ENCODE peak calls at places on chromosomes 11 and 22, in four cellular contexts. One of them, this sample, is unnamed.

GRCh38 chr11:19570889-19571288 is 141.7 kb upstream of the NAV2 start:
- DNase-seq in K562: no peak
- DNase-seq in HepG2: no peak
- DNase-seq in GM12878: no peak
- DNase-seq in this sample: no peak

GRCh38 chr11:125112235-125112604 is 794 bp upstream of the TMEM218 start:
- DNase-seq in K562: no peak
- DNase-seq in HepG2: no peak
- DNase-seq in GM12878: no peak
- DNase-seq in this sample: no peak

GRCh38 chr22:50727678-50728522 is 10.1 kb upstream of the ACR start:
- DNase-seq in K562: no peak
- DNase-seq in GM12878: no peak
- DNase-seq in HepG2: no peak
- DNase-seq in this sample: no peak

GRCh38 chr11:134727204-134727603 is 315.2 kb upstream of the B3GAT1 start:
- DNase-seq in GM12878: no peak
- DNase-seq in K562: peak; percentile 30
- DNase-seq in HepG2: no peak
- DNase-seq in this sample: peak; percentile 30

GRCh38 chr11:8531312-8531711 is 62.7 kb downstream of the STK33 start:
- DNase-seq in GM12878: no peak
- DNase-seq in K562: no peak
- DNase-seq in HepG2: no peak
- DNase-seq in this sample: no peak

GRCh38 chr22:30718491-30718890 is 23.8 kb downstream of the OSBP2 start:
- DNase-seq in K562: no peak
- DNase-seq in HepG2: no peak
- DNase-seq in GM12878: no peak
- DNase-seq in this sample: no peak

GRCh38 chr11:64266339-64266738 is 15.0 kb downstream of the PLCB3 start:
- DNase-seq in GM12878: no peak
- DNase-seq in K562: no peak
- DNase-seq in HepG2: no peak
- DNase-seq in this sample: no peak

GRCh38 chr22:45516163-45516562 is 13.5 kb downstream of the FBLN1 start:
- DNase-seq in GM12878: no peak
- DNase-seq in HepG2: no peak
- DNase-seq in K562: no peak
- DNase-seq in this sample: no peak

GRCh38 chr11:86182976-86183584 is 61.5 kb upstream of the EED start:
- DNase-seq in HepG2: no peak
- DNase-seq in GM12878: peak; percentile 88
- DNase-seq in K562: peak; percentile 85
- DNase-seq in this sample: no peak

GRCh38 chr22:35051791-35052190 is 14.2 kb upstream of the ISX start:
- DNase-seq in HepG2: no peak
- DNase-seq in GM12878: no peak
- DNase-seq in K562: no peak
- DNase-seq in this sample: no peak

GRCh38 chr11:44767421-44767820 is 40.7 kb downstream of the TSPAN18 start:
- DNase-seq in HepG2: no peak
- DNase-seq in GM12878: no peak
- DNase-seq in K562: no peak
- DNase-seq in this sample: no peak

GRCh38 chr11:69131644-69132300 is 24.0 kb upstream of the SMIM38 start:
- DNase-seq in GM12878: no peak
- DNase-seq in HepG2: peak; percentile 80
- DNase-seq in K562: peak; percentile 64
- DNase-seq in this sample: peak; percentile 75

GRCh38 chr11:9574556-9574805 is 1.0 kb downstream of the WEE1 start:
- DNase-seq in K562: no peak
- DNase-seq in HepG2: no peak
- DNase-seq in GM12878: no peak
- DNase-seq in this sample: no peak

GRCh38 chr11:43327987-43328386 is 16.2 kb downstream of the API5 start:
- DNase-seq in HepG2: peak; percentile 27
- DNase-seq in K562: peak; percentile 44
- DNase-seq in GM12878: no peak
- DNase-seq in this sample: no peak

GRCh38 chr11:99489561-99489960 is 468.8 kb downstream of the CNTN5 start:
- DNase-seq in K562: no peak
- DNase-seq in GM12878: no peak
- DNase-seq in HepG2: no peak
- DNase-seq in this sample: no peak

GRCh38 chr11:33997473-33998347 is 53.8 kb upstream of the CAPRIN1 start:
- DNase-seq in HepG2: no peak
- DNase-seq in GM12878: no peak
- DNase-seq in K562: no peak
- DNase-seq in this sample: no peak

GRCh38 chr22:41825376-41825775 is 7.5 kb upstream of the SREBF2 start:
- DNase-seq in HepG2: no peak
- DNase-seq in GM12878: no peak
- DNase-seq in K562: no peak
- DNase-seq in this sample: no peak

GRCh38 chr22:49534386-49534785 is 293.3 kb downstream of the BRD1 start:
- DNase-seq in HepG2: no peak
- DNase-seq in GM12878: no peak
- DNase-seq in K562: no peak
- DNase-seq in this sample: no peak

GRCh38 chr11:12893787-12894672 is 115.1 kb upstream of the RASSF10 start:
- DNase-seq in K562: peak; percentile 65
- DNase-seq in GM12878: no peak
- DNase-seq in HepG2: peak; percentile 39
- DNase-seq in this sample: peak; percentile 57

GRCh38 chr11:98423933-98424332 is 596.8 kb upstream of the CNTN5 start:
- DNase-seq in K562: no peak
- DNase-seq in HepG2: no peak
- DNase-seq in GM12878: no peak
- DNase-seq in this sample: no peak

GRCh38 chr22:25167082-25167481 is 32.6 kb upstream of the CRYBB3 start:
- DNase-seq in K562: no peak
- DNase-seq in HepG2: no peak
- DNase-seq in GM12878: no peak
- DNase-seq in this sample: no peak

GRCh38 chr11:911031-911889 is 650 bp upstream of the CHID1 start:
- DNase-seq in GM12878: no peak
- DNase-seq in HepG2: no peak
- DNase-seq in K562: peak; percentile 55
- DNase-seq in this sample: peak; percentile 42

DNA sequence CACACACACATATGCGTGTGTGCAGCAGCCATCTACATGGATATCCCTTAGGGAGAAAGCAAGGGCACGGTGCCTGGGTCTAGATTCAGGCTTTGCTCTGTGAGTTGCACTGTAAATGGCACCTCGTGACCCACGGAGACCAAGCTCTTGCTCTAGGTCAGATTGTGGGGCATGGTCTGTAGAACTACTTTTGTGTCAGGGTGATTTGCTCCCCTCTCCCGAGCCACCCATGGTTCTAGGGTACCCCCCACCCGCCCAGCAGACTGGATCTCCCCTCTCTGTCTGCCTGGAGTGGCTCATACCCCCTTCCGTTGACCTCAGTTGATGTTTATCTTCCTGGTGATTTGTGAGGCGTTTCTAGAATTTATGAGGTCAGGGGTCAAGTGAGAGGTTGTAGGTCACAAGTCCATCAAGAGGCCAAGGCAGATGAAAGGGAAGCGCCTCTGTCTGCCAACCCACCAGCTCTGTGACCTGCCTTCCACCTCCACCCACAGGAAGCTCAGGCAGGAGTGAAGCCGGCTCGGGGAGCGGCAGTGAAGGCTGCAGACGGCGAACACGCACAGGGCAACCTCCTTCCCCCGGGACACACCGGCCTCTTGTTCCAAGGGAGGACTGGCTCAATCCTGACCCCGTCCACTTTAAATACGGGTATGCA is 76.2 kb upstream of the TTLL12 start:
- DNase-seq in K562: peak; percentile 45
- DNase-seq in GM12878: peak; percentile 12
- DNase-seq in HepG2: peak; percentile 85
- DNase-seq in this sample: peak; percentile 59
- TF ChIP-seq TARDBP in K562: no peak
- TF ChIP-seq TARDBP in GM12878: no peak
- TF ChIP-seq TARDBP in HepG2: peak; percentile 34
- TF ChIP-seq TARDBP in this sample: no peak

DNA sequence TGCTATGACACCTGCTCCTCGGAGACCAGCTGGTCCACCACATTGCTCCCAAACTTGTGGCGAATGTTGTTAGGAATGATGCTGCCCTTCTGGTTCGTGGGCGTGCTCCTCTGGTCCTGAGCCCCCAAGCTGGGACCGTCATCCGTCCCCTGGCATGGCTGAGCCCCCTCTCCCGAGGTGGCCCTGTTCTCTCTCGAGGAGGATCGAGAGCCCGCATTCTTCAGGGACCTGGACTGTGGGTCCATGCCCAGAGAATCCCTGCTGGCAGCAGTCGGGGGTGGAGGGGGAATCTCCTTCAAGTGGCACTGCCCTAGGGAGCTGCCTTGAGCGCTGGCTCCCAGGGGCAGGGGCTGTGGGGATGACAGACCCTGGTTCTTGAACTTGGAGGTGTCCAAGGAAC is 17.4 kb downstream of the TST start:
- DNase-seq in HepG2: no peak
- DNase-seq in GM12878: no peak
- DNase-seq in K562: no peak
- DNase-seq in this sample: no peak
- TF ChIP-seq FOXK2 in HepG2: no peak
- TF ChIP-seq FOXK2 in GM12878: no peak
- TF ChIP-seq FOXK2 in K562: no peak
- TF ChIP-seq FOXK2 in this sample: no peak

DNA sequence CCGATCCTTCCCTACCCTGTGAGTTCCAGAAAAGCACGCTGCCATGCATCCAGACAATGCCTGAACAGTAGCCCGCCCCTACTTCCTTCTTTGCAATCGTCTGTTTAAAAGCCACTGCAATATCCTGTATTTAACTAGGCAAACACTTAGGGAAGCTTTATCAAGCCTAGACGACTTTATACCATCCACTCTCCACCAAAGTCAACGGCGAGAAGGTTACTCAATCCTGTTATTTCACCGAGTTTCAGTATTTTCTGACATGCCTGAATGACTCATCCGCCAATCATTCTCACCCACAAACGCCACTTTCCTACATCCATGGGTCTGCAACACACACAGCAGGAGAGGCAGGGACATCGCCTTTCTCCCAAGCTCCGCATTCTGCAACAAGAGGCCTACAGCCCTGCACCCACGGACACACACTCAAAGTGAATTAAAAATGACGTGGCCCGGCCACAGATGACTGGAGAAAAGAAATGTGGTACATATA is 9.3 kb downstream of the CELSR1 start:
- DNase-seq in HepG2: peak; percentile 95
- DNase-seq in GM12878: no peak
- DNase-seq in K562: no peak
- DNase-seq in this sample: no peak
- TF ChIP-seq TARDBP in HepG2: peak; percentile 20
- TF ChIP-seq TARDBP in GM12878: no peak
- TF ChIP-seq TARDBP in K562: no peak
- TF ChIP-seq TARDBP in this sample: no peak

GRCh38 chr11:130553306-130553705 is 104.9 kb downstream of the ADAMTS15 start:
- DNase-seq in K562: no peak
- DNase-seq in HepG2: no peak
- DNase-seq in GM12878: no peak
- DNase-seq in this sample: no peak
- TF ChIP-seq FOXK2 in K562: no peak
- TF ChIP-seq FOXK2 in HepG2: no peak
- TF ChIP-seq FOXK2 in GM12878: no peak
- TF ChIP-seq FOXK2 in this sample: no peak